ENCODE peak calls at places on chromosomes 12 and 14, in six cellular contexts. One of them, this sample, is unnamed. For H3K27me3, the result is how much of the 10 kb centered on the place peaks cover.

GRCh38 chr14:66401447-66402095 is 84.6 kb upstream of the CCDC196 start:
- DNase-seq in neural progenitor cell: peak
- DNase-seq in MM.1S: peak
- DNase-seq in testis: no peak
- DNase-seq in left ventricle myocardium inferior: no peak
- DNase-seq in CD4-positive, alpha-beta T cell: no peak
- DNase-seq in this sample: no peak

GRCh38 chr12:92502417-92503028 is 200.3 kb upstream of the PLEKHG7 start:
- DNase-seq in MM.1S: peak
- DNase-seq in testis: no peak
- DNase-seq in neural progenitor cell: no peak
- DNase-seq in left ventricle myocardium inferior: no peak
- DNase-seq in CD4-positive, alpha-beta T cell: no peak
- DNase-seq in this sample: no peak

GRCh38 chr14:64919618-64920017 is 5.4 kb downstream of the CHURC1 start:
- DNase-seq in neural progenitor cell: no peak
- DNase-seq in MM.1S: no peak
- DNase-seq in testis: no peak
- DNase-seq in CD4-positive, alpha-beta T cell: no peak
- DNase-seq in left ventricle myocardium inferior: no peak
- DNase-seq in this sample: no peak

GRCh38 chr12:92185052-92185451 is 39.4 kb upstream of the BTG1 start:
- DNase-seq in MM.1S: peak
- DNase-seq in neural progenitor cell: no peak
- DNase-seq in left ventricle myocardium inferior: no peak
- DNase-seq in testis: no peak
- DNase-seq in CD4-positive, alpha-beta T cell: no peak
- DNase-seq in this sample: no peak

GRCh38 chr14:25381498-25381897 is 331.6 kb upstream of the STXBP6 start:
- DNase-seq in neural progenitor cell: peak
- DNase-seq in left ventricle myocardium inferior: no peak
- DNase-seq in testis: no peak
- DNase-seq in MM.1S: no peak
- DNase-seq in CD4-positive, alpha-beta T cell: no peak
- DNase-seq in this sample: no peak

GRCh38 chr12:132586929-132587328 is 23.5 kb downstream of the LRCOL1 start:
- DNase-seq in testis: no peak
- DNase-seq in left ventricle myocardium inferior: no peak
- DNase-seq in neural progenitor cell: no peak
- DNase-seq in CD4-positive, alpha-beta T cell: no peak
- DNase-seq in MM.1S: no peak
- DNase-seq in this sample: no peak

GRCh38 chr12:31585271-31585670 is 5.7 kb downstream of the DENND5B start:
- DNase-seq in CD4-positive, alpha-beta T cell: no peak
- DNase-seq in MM.1S: no peak
- DNase-seq in left ventricle myocardium inferior: no peak
- DNase-seq in neural progenitor cell: peak
- DNase-seq in testis: no peak
- DNase-seq in this sample: no peak

GRCh38 chr12:98814254-98814653 is 169.2 kb downstream of the APAF1 start:
- DNase-seq in MM.1S: no peak
- DNase-seq in left ventricle myocardium inferior: no peak
- DNase-seq in testis: no peak
- DNase-seq in neural progenitor cell: no peak
- DNase-seq in CD4-positive, alpha-beta T cell: no peak
- DNase-seq in this sample: no peak

GRCh38 chr12:22083167-22083566 is 37.1 kb downstream of the CMAS start:
- DNase-seq in MM.1S: peak
- DNase-seq in testis: no peak
- DNase-seq in neural progenitor cell: no peak
- DNase-seq in CD4-positive, alpha-beta T cell: no peak
- DNase-seq in left ventricle myocardium inferior: no peak
- DNase-seq in this sample: peak

GRCh38 chr14:87252103-87252502 is 740.9 kb downstream of the GALC start:
- DNase-seq in MM.1S: no peak
- DNase-seq in testis: no peak
- DNase-seq in CD4-positive, alpha-beta T cell: no peak
- DNase-seq in left ventricle myocardium inferior: no peak
- DNase-seq in neural progenitor cell: no peak
- DNase-seq in this sample: no peak

GRCh38 chr12:47822863-47823262 is 3.2 kb upstream of the HDAC7 start:
- DNase-seq in MM.1S: no peak
- DNase-seq in neural progenitor cell: no peak
- DNase-seq in CD4-positive, alpha-beta T cell: no peak
- DNase-seq in testis: no peak
- DNase-seq in left ventricle myocardium inferior: no peak
- DNase-seq in this sample: no peak

GRCh38 chr12:47822386-47822785 is 2.7 kb upstream of the HDAC7 start:
- DNase-seq in left ventricle myocardium inferior: no peak
- DNase-seq in CD4-positive, alpha-beta T cell: no peak
- DNase-seq in testis: no peak
- DNase-seq in MM.1S: no peak
- DNase-seq in neural progenitor cell: no peak
- DNase-seq in this sample: no peak

GRCh38 chr12:47824198-47824597 is 4.5 kb upstream of the HDAC7 start:
- DNase-seq in MM.1S: peak
- DNase-seq in testis: no peak
- DNase-seq in left ventricle myocardium inferior: no peak
- DNase-seq in neural progenitor cell: no peak
- DNase-seq in CD4-positive, alpha-beta T cell: no peak
- DNase-seq in this sample: no peak

GRCh38 chr12:47824629-47825028 is 4.9 kb upstream of the HDAC7 start:
- DNase-seq in MM.1S: no peak
- DNase-seq in left ventricle myocardium inferior: no peak
- DNase-seq in neural progenitor cell: no peak
- DNase-seq in CD4-positive, alpha-beta T cell: no peak
- DNase-seq in testis: no peak
- DNase-seq in this sample: no peak

DNA sequence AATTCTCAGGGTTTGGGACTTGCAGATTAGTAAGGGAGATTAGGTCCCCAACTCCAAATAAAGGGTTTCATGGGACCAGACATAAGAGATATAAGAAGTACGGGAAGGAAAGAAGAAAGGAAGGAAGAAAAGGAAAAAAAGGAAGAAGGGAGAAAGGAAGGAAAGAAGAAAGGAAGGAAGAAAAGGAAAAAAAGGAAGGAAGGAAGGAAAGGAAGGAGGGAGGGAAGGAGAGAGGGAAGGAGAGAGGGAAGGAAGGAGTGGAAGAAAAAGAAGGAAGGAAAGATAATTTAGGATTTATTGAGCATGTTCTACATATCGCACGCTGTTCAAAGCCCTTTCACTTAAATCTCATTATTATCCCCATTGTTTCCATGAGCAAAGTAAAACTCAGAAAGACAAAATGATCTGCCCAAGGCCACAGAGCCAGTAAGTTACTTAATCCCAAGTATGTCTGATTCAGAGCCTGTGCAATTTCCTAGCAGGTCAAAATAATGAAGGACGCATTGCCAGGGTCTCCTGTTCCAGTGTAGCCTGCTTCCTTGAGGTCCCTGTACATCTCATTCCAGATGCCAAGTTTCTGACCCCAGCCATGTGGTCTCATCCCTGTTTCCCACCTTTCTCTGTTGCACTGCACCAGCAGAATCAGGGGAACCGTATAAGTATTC is 3.9 kb upstream of the HDAC7 start:
- DNase-seq in neural progenitor cell: no peak
- DNase-seq in left ventricle myocardium inferior: no peak
- DNase-seq in testis: no peak
- DNase-seq in CD4-positive, alpha-beta T cell: no peak
- DNase-seq in MM.1S: no peak
- DNase-seq in this sample: no peak
- H3K27ac ChIP-seq in neural progenitor cell: no peak
- H3K27ac ChIP-seq in left ventricle myocardium inferior: peak
- H3K27ac ChIP-seq in testis: peak
- H3K27ac ChIP-seq in CD4-positive, alpha-beta T cell: peak
- H3K27ac ChIP-seq in MM.1S: peak
- H3K27ac ChIP-seq in this sample: no peak

DNA sequence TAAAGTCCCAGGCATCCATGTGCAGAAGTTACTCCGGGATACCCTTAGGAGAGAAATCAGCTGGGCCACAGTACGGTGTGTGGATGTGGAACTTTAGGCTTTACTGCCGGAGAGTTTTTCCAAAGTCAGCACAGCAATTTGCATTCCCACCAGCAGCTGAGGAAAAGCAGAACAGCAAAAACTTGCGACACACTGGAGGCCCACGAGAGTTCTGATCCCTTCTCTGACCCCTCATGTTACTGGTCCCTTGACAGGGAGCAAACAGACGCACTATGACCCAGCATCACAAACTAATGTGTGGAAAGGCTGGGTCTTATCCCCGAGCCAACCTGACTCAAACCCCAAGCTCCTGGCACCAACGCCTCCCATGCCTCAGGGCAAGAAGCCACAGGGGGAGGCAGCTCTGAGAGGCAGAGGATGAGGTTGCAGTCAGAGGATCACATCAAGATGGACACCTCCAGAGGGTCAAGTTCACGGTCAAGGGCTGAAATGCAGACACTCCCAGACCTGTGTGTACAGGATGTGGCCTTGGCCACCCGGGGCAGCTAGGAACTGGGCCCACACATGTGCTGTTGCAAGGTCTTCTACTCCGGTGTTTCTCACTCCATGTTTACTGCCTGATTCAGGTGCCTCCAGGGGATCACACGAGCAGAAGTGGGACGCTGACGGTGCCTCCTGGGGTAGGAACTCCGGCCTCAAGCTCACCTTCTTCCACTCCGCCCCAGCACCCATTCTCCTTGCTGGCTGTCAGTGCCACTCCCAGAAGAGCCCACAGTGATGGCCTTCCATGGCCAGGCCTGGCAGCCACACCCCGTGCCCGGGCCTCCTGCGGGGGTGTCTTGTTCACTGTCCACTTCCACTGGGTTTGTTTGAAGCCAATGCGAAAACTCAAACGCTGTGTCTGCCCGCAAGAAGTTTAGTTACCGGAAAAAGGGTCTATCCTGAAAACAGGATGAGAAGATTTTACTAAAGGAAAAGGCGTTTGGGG is 38.4 kb downstream of the CCDC88C start:
- DNase-seq in MM.1S: no peak
- DNase-seq in neural progenitor cell: no peak
- DNase-seq in left ventricle myocardium inferior: no peak
- DNase-seq in testis: no peak
- DNase-seq in CD4-positive, alpha-beta T cell: no peak
- DNase-seq in this sample: no peak
- H3K27me3 ChIP-seq in MM.1S: under half
- H3K27me3 ChIP-seq in neural progenitor cell: under half
- H3K27me3 ChIP-seq in left ventricle myocardium inferior: under half
- H3K27me3 ChIP-seq in testis: under half
- H3K27me3 ChIP-seq in CD4-positive, alpha-beta T cell: under half
- H3K27me3 ChIP-seq in this sample: under half

DNA sequence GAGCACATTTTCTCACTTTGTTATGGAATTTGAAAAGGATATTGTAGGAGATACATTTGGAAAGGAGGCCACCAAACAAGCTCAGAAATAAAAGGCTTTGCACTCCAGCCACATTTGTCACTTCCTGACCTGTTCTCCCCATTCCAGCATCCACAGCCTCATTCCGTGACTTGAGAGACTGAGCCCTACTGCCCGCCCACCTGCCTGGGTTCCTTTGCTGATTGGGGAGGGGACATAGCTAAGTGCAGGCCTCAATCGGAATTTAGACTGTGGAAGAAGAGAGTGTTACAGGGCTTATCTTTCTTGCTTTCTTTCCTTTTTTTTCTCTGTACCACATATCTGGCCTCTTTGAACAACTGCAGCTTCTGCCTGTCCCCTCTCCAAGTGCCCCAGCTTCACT is 735.4 kb upstream of the TMEM132C start:
- DNase-seq in CD4-positive, alpha-beta T cell: no peak
- DNase-seq in neural progenitor cell: peak
- DNase-seq in MM.1S: no peak
- DNase-seq in testis: no peak
- DNase-seq in left ventricle myocardium inferior: no peak
- DNase-seq in this sample: no peak
- H3K27ac ChIP-seq in CD4-positive, alpha-beta T cell: no peak
- H3K27ac ChIP-seq in neural progenitor cell: no peak
- H3K27ac ChIP-seq in MM.1S: no peak
- H3K27ac ChIP-seq in testis: no peak
- H3K27ac ChIP-seq in left ventricle myocardium inferior: no peak
- H3K27ac ChIP-seq in this sample: no peak

GRCh38 chr12:113459981-113460380 is 11.7 kb downstream of the LHX5 start:
- DNase-seq in neural progenitor cell: no peak
- DNase-seq in testis: no peak
- DNase-seq in MM.1S: no peak
- DNase-seq in CD4-positive, alpha-beta T cell: no peak
- DNase-seq in left ventricle myocardium inferior: no peak
- DNase-seq in this sample: no peak

GRCh38 chr12:113462880-113463745 is 8.6 kb downstream of the LHX5 start:
- DNase-seq in CD4-positive, alpha-beta T cell: no peak
- DNase-seq in neural progenitor cell: peak
- DNase-seq in MM.1S: no peak
- DNase-seq in left ventricle myocardium inferior: no peak
- DNase-seq in testis: no peak
- DNase-seq in this sample: no peak

GRCh38 chr12:113461666-113462065 is 10.0 kb downstream of the LHX5 start:
- DNase-seq in CD4-positive, alpha-beta T cell: no peak
- DNase-seq in testis: no peak
- DNase-seq in left ventricle myocardium inferior: no peak
- DNase-seq in neural progenitor cell: peak
- DNase-seq in MM.1S: no peak
- DNase-seq in this sample: no peak

GRCh38 chr12:113463746-113464743 is 7.6 kb downstream of the LHX5 start:
- DNase-seq in neural progenitor cell: peak
- DNase-seq in MM.1S: no peak
- DNase-seq in CD4-positive, alpha-beta T cell: no peak
- DNase-seq in testis: no peak
- DNase-seq in left ventricle myocardium inferior: no peak
- DNase-seq in this sample: no peak

GRCh38 chr12:113462117-113462774 is 9.4 kb downstream of the LHX5 start:
- DNase-seq in MM.1S: peak
- DNase-seq in CD4-positive, alpha-beta T cell: peak
- DNase-seq in left ventricle myocardium inferior: peak
- DNase-seq in neural progenitor cell: peak
- DNase-seq in testis: peak
- DNase-seq in this sample: peak
- H3K27me3 ChIP-seq in MM.1S: under half
- H3K27me3 ChIP-seq in CD4-positive, alpha-beta T cell: half or more
- H3K27me3 ChIP-seq in left ventricle myocardium inferior: half or more
- H3K27me3 ChIP-seq in neural progenitor cell: under half
- H3K27me3 ChIP-seq in testis: under half
- H3K27me3 ChIP-seq in this sample: under half

GRCh38 chr12:124385219-124385969 is 90.5 kb downstream of the RFLNA start:
- DNase-seq in CD4-positive, alpha-beta T cell: no peak
- DNase-seq in left ventricle myocardium inferior: no peak
- DNase-seq in MM.1S: no peak
- DNase-seq in testis: no peak
- DNase-seq in neural progenitor cell: no peak
- DNase-seq in this sample: no peak
- H3K27ac ChIP-seq in CD4-positive, alpha-beta T cell: no peak
- H3K27ac ChIP-seq in left ventricle myocardium inferior: peak
- H3K27ac ChIP-seq in MM.1S: no peak
- H3K27ac ChIP-seq in testis: peak
- H3K27ac ChIP-seq in neural progenitor cell: no peak
- H3K27ac ChIP-seq in this sample: no peak

GRCh38 chr12:3810540-3810939 is 57.6 kb upstream of the CRACR2A start:
- DNase-seq in left ventricle myocardium inferior: no peak
- DNase-seq in CD4-positive, alpha-beta T cell: no peak
- DNase-seq in MM.1S: no peak
- DNase-seq in testis: no peak
- DNase-seq in neural progenitor cell: no peak
- DNase-seq in this sample: no peak
- H3K27me3 ChIP-seq in left ventricle myocardium inferior: under half
- H3K27me3 ChIP-seq in CD4-positive, alpha-beta T cell: under half
- H3K27me3 ChIP-seq in MM.1S: under half
- H3K27me3 ChIP-seq in testis: under half
- H3K27me3 ChIP-seq in neural progenitor cell: under half
- H3K27me3 ChIP-seq in this sample: under half